ENCODE peak calls at places on chromosome 7, in four cellular contexts. I is IMR-90, X is H1, R is H9. F is an unnamed sample.

GRCh38 chr7:3757059-3757458 is 456.0 kb downstream of the SDK1 start:
- DNase-seq in I (no peak), X (no peak), R (no peak), F (no peak)

GRCh38 chr7:44223362-44224114 is 22.8 kb downstream of the YKT6 start:
- DNase-seq in I (no peak), X (no peak), R (no peak), F (no peak)

GRCh38 chr7:135857519-135858274 is 109.1 kb upstream of the FAM180A start:
- DNase-seq in I (no peak), X (no peak), R (no peak), F (no peak)

GRCh38 chr7:36820527-36821170 is 96.4 kb upstream of the AOAH start:
- DNase-seq in I (no peak), X (no peak), R (no peak), F (no peak)

GRCh38 chr7:150368884-150369739 is 490 bp downstream of the REPIN1 start:
- DNase-seq in I (peak), X (peak), R (peak), F (peak)

GRCh38 chr7:141979611-141980010 is 6.0 kb upstream of the TAS2R38 start:
- DNase-seq in I (no peak), X (no peak), R (no peak), F (no peak)

GRCh38 chr7:105769951-105770628 is 106.3 kb downstream of the ATXN7L1 start:
- DNase-seq in I (peak), X (no peak), R (no peak), F (peak)

GRCh38 chr7:114081606-114082425 is 163.0 kb upstream of the PPP1R3A start:
- DNase-seq in I (peak), X (no peak), R (no peak), F (peak)

GRCh38 chr7:143399151-143399550 is 9.5 kb downstream of the EPHA1 start:
- DNase-seq in I (no peak), X (no peak), R (no peak), F (no peak)

GRCh38 chr7:31104361-31105255 is 52.5 kb downstream of the ADCYAP1R1 start:
- DNase-seq in I (no peak), X (no peak), R (peak), F (no peak)

GRCh38 chr7:102456327-102456726 is 8.3 kb downstream of the ALKBH4 start:
- DNase-seq in I (peak), X (no peak), R (no peak), F (peak)

GRCh38 chr7:99772565-99772964 is 11.4 kb downstream of the CYP3A4 start:
- DNase-seq in I (no peak), X (no peak), R (no peak), F (no peak)

GRCh38 chr7:151954866-151955820 is 1.1 kb upstream of the GALNTL5 start:
- DNase-seq in I (no peak), X (peak), R (no peak), F (peak)

GRCh38 chr7:155560196-155560595 is 13.8 kb upstream of the CNPY1 start:
- DNase-seq in I (no peak), X (no peak), R (no peak), F (no peak)

GRCh38 chr7:371779-372545 is 82.0 kb downstream of the FOXL3 start:
- DNase-seq in I (no peak), X (peak), R (peak), F (no peak)

GRCh38 chr7:112481833-112482669 is 1.3 kb downstream of the LSMEM1 start:
- DNase-seq in I (peak), X (no peak), R (peak), F (peak)

GRCh38 chr7:108135446-108136190 is 5.5 kb upstream of the LAMB4 start:
- DNase-seq in I (no peak), X (no peak), R (no peak), F (no peak)

GRCh38 chr7:137342340-137342739 is 1.2 kb downstream of the PTN start:
- DNase-seq in I (peak), X (no peak), R (no peak), F (no peak)

GRCh38 chr7:372939-373791 is 83.2 kb downstream of the FOXL3 start:
- DNase-seq in I (no peak), X (peak), R (peak), F (peak)

GRCh38 chr7:45402480-45403218 is 171.5 kb upstream of the ADCY1 start:
- DNase-seq in I (peak), X (no peak), R (no peak), F (no peak)

GRCh38 chr7:51279391-51280023 is 37.1 kb downstream of the COBL start:
- DNase-seq in I (no peak), X (peak), R (no peak), F (no peak)

GRCh38 chr7:23105086-23105643 is 420 bp upstream of the KLHL7 start:
- DNase-seq in I (no peak), X (no peak), R (no peak), F (no peak)

GRCh38 chr7:33813331-33813730 is 92.0 kb upstream of the BMPER start:
- DNase-seq in I (no peak), X (no peak), R (no peak), F (no peak)

GRCh38 chr7:18201349-18201748 is 173.7 kb upstream of the PRPS1L1 start:
- DNase-seq in I (no peak), X (no peak), R (no peak), F (no peak)

GRCh38 chr7:74031403-74032190 is 3.6 kb downstream of the ELN start:
- DNase-seq in I (no peak), X (no peak), R (no peak), F (no peak)

GRCh38 chr7:149753370-149754233 is 19.8 kb downstream of the ZNF467 start:
- DNase-seq in I (peak), X (peak), R (peak), F (peak)

GRCh38 chr7:50217961-50218360 is 86.6 kb upstream of the IKZF1 start:
- DNase-seq in I (no peak), X (no peak), R (no peak), F (no peak)

DNA sequence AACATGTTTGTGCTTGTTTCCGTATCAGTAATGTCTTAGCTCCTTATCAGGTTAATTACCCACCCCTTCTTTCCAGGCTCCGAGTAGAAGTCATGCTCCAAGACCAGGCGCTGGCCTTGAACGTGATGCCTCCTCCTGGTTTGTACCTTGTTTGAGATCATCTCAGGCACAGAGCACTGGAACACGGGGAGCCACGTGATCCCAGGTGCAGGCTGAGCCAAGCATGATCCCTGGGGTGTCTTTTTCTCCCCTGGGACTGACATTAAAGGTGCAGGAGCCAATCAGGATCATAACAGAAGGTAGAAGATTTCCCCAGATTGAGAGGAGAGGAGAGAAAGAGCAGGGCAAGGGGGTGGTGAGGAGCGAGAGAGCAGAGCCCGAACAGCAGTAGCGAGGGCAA is 626.1 kb upstream of the GALNT17 start:
- DNase-seq in I (no peak), X (no peak), R (no peak), F (no peak)
- H3K56ac ChIP-seq in I (no peak), X (no peak), R (no peak), F (no peak)

GRCh38 chr7:27188666-27189559 is 3.9 kb upstream of the HOXA11 start:
- DNase-seq in I (no peak), X (peak), R (peak), F (peak)

GRCh38 chr7:27187158-27187701 is 2.2 kb upstream of the HOXA11 start:
- DNase-seq in I (no peak), X (no peak), R (no peak), F (no peak)

GRCh38 chr7:27186450-27187157 is 1.6 kb upstream of the HOXA11 start:
- DNase-seq in I (no peak), X (no peak), R (peak), F (no peak)

GRCh38 chr7:27189560-27190283 is 4.7 kb upstream of the HOXA11 start:
- DNase-seq in I (no peak), X (peak), R (peak), F (no peak)

DNA sequence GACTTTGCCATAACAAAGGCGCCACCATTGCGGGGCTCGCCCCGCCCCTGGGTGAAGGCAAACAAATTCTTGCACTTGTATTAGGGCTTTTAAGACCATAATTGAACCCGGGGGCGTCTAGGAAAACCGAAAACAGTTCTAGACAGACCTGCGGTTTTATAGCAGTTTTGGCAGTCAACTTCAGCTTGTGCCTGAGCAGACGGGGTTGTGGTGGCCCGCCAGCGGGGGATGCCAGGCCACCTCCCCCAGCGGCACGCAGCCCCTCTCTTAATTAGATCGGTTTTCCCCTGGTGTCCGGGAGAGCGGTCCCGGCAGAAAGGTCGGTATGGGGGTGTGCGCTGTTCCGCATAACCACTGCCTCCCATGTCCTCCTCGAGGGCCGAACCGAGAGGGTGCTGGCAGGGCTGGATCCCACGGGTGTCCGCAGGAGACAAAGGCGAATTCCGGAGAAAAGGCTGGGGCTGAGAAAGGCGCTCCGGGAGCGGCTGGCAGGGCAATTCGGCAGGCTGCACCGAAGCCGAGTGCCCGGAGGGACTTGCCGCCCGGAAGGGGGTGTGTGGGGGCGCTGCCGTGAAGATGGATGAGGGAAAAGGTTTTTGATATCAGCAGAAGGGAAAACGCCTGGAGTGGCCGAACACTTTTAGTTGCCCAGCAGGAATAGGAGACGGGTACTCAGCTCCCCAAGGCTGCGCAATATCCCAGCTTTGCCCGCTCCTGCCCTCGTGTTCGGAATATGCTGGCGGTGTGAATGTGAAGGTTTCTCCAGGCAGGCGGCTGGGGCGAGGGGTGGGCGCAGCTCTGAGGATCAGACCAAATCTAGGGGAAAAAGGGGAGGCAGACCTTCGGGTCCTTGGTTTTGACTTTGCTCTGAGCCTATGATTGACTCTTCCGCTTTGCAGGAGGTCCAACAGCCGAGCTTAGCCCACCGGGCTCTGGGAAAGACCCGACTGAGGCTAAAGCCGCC is 3.0 kb upstream of the HOXA11 start:
- DNase-seq in I (no peak), X (peak), R (peak), F (no peak)
- H3K9ac ChIP-seq in I (no peak), X (no peak), R (no peak), F (peak)

GRCh38 chr7:65238785-65239184 is 134.9 kb upstream of the ZNF92 start:
- DNase-seq in I (no peak), X (peak), R (no peak), F (no peak)

GRCh38 chr7:65239324-65239706 is 134.3 kb upstream of the ZNF92 start:
- DNase-seq in I (no peak), X (no peak), R (no peak), F (no peak)

GRCh38 chr7:65235586-65235985 is 138.1 kb upstream of the ZNF92 start:
- DNase-seq in I (no peak), X (peak), R (no peak), F (no peak)

DNA sequence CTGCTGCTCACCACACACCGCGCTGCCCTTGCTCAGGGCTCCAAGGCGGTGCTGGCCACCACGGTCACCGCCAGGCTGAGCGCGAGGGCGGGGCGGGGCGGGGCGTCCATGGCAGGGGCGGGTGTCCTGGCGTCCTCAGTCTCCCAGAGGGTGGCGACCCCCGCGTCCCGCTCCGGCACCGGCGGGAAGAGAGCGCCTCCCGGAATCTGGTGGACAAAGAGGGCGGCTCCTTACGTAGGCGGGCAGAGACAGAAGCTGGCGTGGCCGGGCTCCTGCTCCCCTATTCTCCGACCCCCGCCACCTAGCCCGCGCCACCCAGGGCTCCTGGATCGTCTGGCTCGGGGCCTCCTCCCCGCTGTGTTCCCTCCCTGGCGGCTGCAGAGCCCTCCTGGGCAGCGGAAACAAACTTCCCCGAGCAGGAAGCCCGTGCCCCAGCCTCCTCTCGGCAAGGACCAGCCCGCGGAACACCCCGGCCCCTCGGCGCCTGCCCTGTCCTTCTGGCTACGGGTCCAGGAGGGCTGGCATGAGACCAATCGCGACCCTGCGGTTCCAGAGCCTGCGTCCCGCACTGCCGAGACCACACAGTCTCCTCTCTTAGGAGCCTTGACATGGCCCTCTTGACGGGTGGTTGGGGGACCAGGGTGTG is 133.8 kb upstream of the ZNF92 start:
- DNase-seq in I (no peak), X (peak), R (peak), F (peak)
- H4K8ac ChIP-seq in I (no peak), X (no peak), R (no peak), F (no peak)

GRCh38 chr7:47948096-47948790 is at the start of gene PKD1L1:
- DNase-seq in I (no peak), X (no peak), R (no peak), F (no peak)

GRCh38 chr7:47952224-47952623 is 4.0 kb upstream of the PKD1L1 start:
- DNase-seq in I (no peak), X (no peak), R (no peak), F (no peak)

GRCh38 chr7:47949703-47950102 is 1.4 kb upstream of the PKD1L1 start:
- DNase-seq in I (no peak), X (no peak), R (no peak), F (no peak)

GRCh38 chr7:47951374-47951773 is 3.1 kb upstream of the PKD1L1 start:
- DNase-seq in I (no peak), X (no peak), R (no peak), F (no peak)

GRCh38 chr7:47950714-47951113 is 2.4 kb upstream of the PKD1L1 start:
- DNase-seq in I (no peak), X (no peak), R (peak), F (peak)
- H3K56ac ChIP-seq in I (no peak), X (no peak), R (no peak), F (no peak)

GRCh38 chr7:2243483-2243840 is 1.4 kb downstream of the NUDT1 start:
- DNase-seq in I (no peak), X (no peak), R (no peak), F (no peak)
- H3K9ac ChIP-seq in I (no peak), X (peak), R (no peak), F (peak)

GRCh38 chr7:157397036-157397720 is 60.4 kb downstream of the DNAJB6 start:
- DNase-seq in I (no peak), X (no peak), R (no peak), F (no peak)
- H4K8ac ChIP-seq in I (peak), X (no peak), R (no peak), F (no peak)

GRCh38 chr7:138918756-138919155 is 62.4 kb downstream of the KIAA1549 start:
- DNase-seq in I (no peak), X (no peak), R (no peak), F (no peak)
- H3K56ac ChIP-seq in I (no peak), X (no peak), R (no peak), F (no peak)

DNA sequence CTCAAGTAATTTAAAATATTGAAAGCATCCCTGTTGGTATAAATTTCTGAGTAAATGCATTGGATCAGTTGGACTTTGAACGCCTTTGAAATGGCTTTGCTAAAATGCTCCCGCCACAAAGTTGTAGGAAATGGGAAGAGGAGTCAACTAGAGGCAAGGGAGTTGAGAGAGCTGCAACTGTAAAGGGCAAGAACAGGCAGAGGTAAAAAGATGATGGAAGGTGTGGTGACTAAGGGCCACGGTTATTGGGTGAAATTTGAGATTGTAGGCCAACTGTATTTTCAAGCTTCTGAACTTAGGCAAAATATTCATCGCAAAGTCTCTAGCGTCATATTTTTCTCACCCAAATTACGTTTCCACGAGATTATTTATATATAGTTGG is 595 bp upstream of the SUMF2 start:
- DNase-seq in I (no peak), X (no peak), R (no peak), F (peak)
- H3K9ac ChIP-seq in I (peak), X (peak), R (no peak), F (peak)

GRCh38 chr7:28155964-28156363 is 24.6 kb downstream of the JAZF1 start:
- DNase-seq in I (peak), X (no peak), R (no peak), F (no peak)
- H4K8ac ChIP-seq in I (no peak), X (no peak), R (no peak), F (no peak)

DNA sequence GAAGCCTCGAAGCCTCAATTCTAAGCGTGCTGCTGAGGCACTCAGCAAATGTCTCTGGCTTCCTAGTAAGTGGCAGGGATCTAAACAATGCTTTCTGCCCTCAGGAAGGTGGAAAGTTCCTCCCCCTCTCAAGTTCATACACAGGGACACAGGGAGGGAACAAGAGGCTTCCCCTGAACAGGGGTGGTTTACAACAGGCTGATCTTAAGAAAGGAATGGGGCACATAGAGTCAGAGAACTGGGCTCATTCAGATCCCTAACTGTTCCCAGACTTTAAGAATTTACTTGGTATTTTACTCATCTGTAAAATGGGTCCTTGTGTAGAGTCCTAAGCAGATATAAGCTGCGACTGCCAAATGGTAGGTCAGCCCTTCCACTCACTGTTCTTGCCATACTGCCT is 2.5 kb downstream of the TNS3 start:
- DNase-seq in I (no peak), X (no peak), R (no peak), F (peak)
- H3K56ac ChIP-seq in I (peak), X (no peak), R (no peak), F (no peak)

F was measured in mesendoderm.